ENCODE peak calls at places on chromosome 15, in eight cellular contexts. B is fibroblast of pulmonary artery, A is body of pancreas, E is AG10803, M is neural progenitor cell, Q is SK-N-SH, C is K562, P is hepatocyte. V is an unnamed sample.

GRCh38 chr15:42190370-42190769 is 17.7 kb downstream of the VPS39 start:
- DNase-seq in P (no peak), B (no peak), A (no peak), M (no peak), C (no peak), E (no peak), Q (no peak), V (no peak)

GRCh38 chr15:87619161-87619960 is 637.2 kb downstream of the NTRK3 start:
- DNase-seq in P (peak), C (peak), M (no peak), E (peak), A (no peak), Q (peak), B (peak), V (peak)

GRCh38 chr15:89083246-89083645 is 5.0 kb upstream of the ABHD2 start:
- DNase-seq in E (no peak), B (no peak), P (no peak), C (no peak), Q (no peak), M (no peak), A (no peak), V (no peak)

GRCh38 chr15:95405447-95405846 is 925.1 kb upstream of the NR2F2 start:
- DNase-seq in E (peak), M (no peak), B (peak), P (no peak), Q (no peak), A (no peak), C (no peak), V (peak)

GRCh38 chr15:82062479-82062878 is 16.7 kb upstream of the MEX3B start:
- DNase-seq in P (no peak), Q (no peak), C (no peak), E (no peak), B (no peak), A (no peak), M (no peak), V (no peak)

GRCh38 chr15:36358094-36358961 is 221.1 kb upstream of the CDIN1 start:
- DNase-seq in A (no peak), C (no peak), E (peak), P (no peak), Q (no peak), B (peak), M (no peak), V (peak)

GRCh38 chr15:51132384-51133139 is 37.9 kb upstream of the TNFAIP8L3 start:
- DNase-seq in B (peak), Q (peak), A (peak), E (peak), M (peak), P (peak), C (peak), V (peak)

GRCh38 chr15:56537881-56538280 is 72.9 kb upstream of the MNS1 start:
- DNase-seq in B (no peak), A (peak), M (no peak), P (no peak), C (no peak), E (no peak), Q (no peak), V (no peak)

GRCh38 chr15:44102675-44103254 is 92.3 kb downstream of the FRMD5 start:
- DNase-seq in E (peak), M (peak), B (peak), A (peak), P (peak), Q (no peak), C (no peak), V (peak)

GRCh38 chr15:26838742-26839460 is 28.0 kb upstream of the GABRA5 start:
- DNase-seq in M (peak), E (peak), B (no peak), P (peak), A (peak), C (peak), Q (peak), V (no peak)

GRCh38 chr15:32849769-32850668 is 132.2 kb downstream of the GREM1 start:
- DNase-seq in A (no peak), B (peak), M (no peak), E (peak), P (no peak), Q (no peak), C (no peak), V (peak)

GRCh38 chr15:75042730-75043508 is 19.5 kb downstream of the PPCDC start:
- DNase-seq in Q (peak), B (peak), P (peak), C (peak), E (peak), M (peak), A (peak), V (peak)

GRCh38 chr15:73941449-73941848 is 15.2 kb downstream of the LOXL1 start:
- DNase-seq in B (no peak), Q (no peak), E (no peak), C (no peak), A (no peak), P (no peak), M (no peak), V (no peak)

GRCh38 chr15:85828026-85828597 is 33.4 kb upstream of the KLHL25 start:
- DNase-seq in M (no peak), Q (no peak), B (no peak), P (no peak), C (no peak), E (no peak), A (no peak), V (no peak)

GRCh38 chr15:92074161-92074560 is 220.7 kb downstream of the SLCO3A1 start:
- DNase-seq in A (no peak), C (no peak), Q (no peak), E (no peak), P (no peak), B (no peak), M (no peak), V (no peak)

GRCh38 chr15:38687340-38687739 is 122.7 kb upstream of the RASGRP1 start:
- DNase-seq in B (no peak), Q (no peak), P (no peak), E (peak), C (no peak), M (no peak), A (no peak), V (peak)

GRCh38 chr15:25933456-25934158 is 70.5 kb upstream of the ATP10A start:
- DNase-seq in Q (peak), M (peak), C (no peak), B (peak), P (peak), E (peak), A (peak), V (peak)

GRCh38 chr15:28896944-28897343 is 11.2 kb downstream of the APBA2 start:
- DNase-seq in P (no peak), B (peak), E (peak), C (no peak), Q (no peak), A (no peak), M (no peak), V (peak)

GRCh38 chr15:92907880-92908279 is 7.8 kb downstream of the CHD2 start:
- DNase-seq in C (no peak), E (peak), Q (no peak), P (peak), M (no peak), B (peak), A (no peak), V (peak)

GRCh38 chr15:42672444-42672843 is 64.5 kb downstream of the CDAN1 start:
- DNase-seq in E (no peak), A (no peak), C (no peak), M (no peak), B (no peak), Q (no peak), P (no peak), V (no peak)

GRCh38 chr15:63805993-63806980 is 27.5 kb downstream of the HERC1 start:
- DNase-seq in P (no peak), B (peak), A (no peak), E (no peak), Q (no peak), C (no peak), M (no peak), V (no peak)

GRCh38 chr15:92098869-92099268 is 245.4 kb downstream of the SLCO3A1 start:
- DNase-seq in B (no peak), A (peak), P (no peak), C (no peak), M (peak), E (peak), Q (peak), V (no peak)

GRCh38 chr15:74168673-74169274 is 4.7 kb upstream of the ISLR start:
- DNase-seq in P (no peak), A (no peak), M (no peak), Q (peak), E (no peak), C (no peak), B (no peak), V (no peak)

GRCh38 chr15:63203451-63204090 is 14.2 kb downstream of the RAB8B start:
- DNase-seq in Q (no peak), A (no peak), B (no peak), C (peak), P (no peak), M (no peak), E (no peak), V (peak)

GRCh38 chr15:37933685-37934084 is 755 bp upstream of the TMCO5A start:
- DNase-seq in P (peak), B (peak), E (peak), M (no peak), Q (no peak), A (no peak), C (no peak), V (peak)

GRCh38 chr15:61888074-61888780 is 172.0 kb downstream of the VPS13C start:
- DNase-seq in Q (no peak), A (no peak), M (no peak), E (peak), P (no peak), C (no peak), B (peak), V (no peak)

GRCh38 chr15:85676332-85676731 is 118.4 kb downstream of the KLHL25 start:
- DNase-seq in M (no peak), P (no peak), B (no peak), Q (no peak), C (no peak), A (no peak), E (no peak), V (no peak)

GRCh38 chr15:52143862-52144261 is 31.3 kb upstream of the BCL2L10 start:
- DNase-seq in C (peak), A (no peak), B (peak), M (no peak), P (peak), E (peak), Q (no peak), V (peak)

GRCh38 chr15:41810651-41811431 is 17.1 kb upstream of the JMJD7 start:
- DNase-seq in P (no peak), M (no peak), E (no peak), A (no peak), B (no peak), Q (no peak), C (no peak), V (no peak)

GRCh38 chr15:88878720-88879184 is 16.6 kb downstream of the HAPLN3 start:
- DNase-seq in P (peak), Q (peak), E (peak), C (peak), A (peak), B (peak), M (peak), V (peak)

GRCh38 chr15:74276560-74276959 is 40.4 kb downstream of the CCDC33 start:
- DNase-seq in A (no peak), C (no peak), M (no peak), Q (no peak), B (no peak), P (no peak), E (no peak), V (no peak)

GRCh38 chr15:41876007-41876406 is 17.8 kb downstream of the SPTBN5 start:
- DNase-seq in A (no peak), Q (no peak), E (no peak), B (no peak), C (no peak), M (no peak), P (no peak), V (no peak)

GRCh38 chr15:73982251-73982962 is 9.7 kb downstream of the STOML1 start:
- DNase-seq in C (no peak), P (peak), E (peak), A (peak), M (no peak), B (peak), Q (no peak), V (peak)

GRCh38 chr15:68259883-68260282 is 17.7 kb upstream of the FEM1B start:
- DNase-seq in M (no peak), P (no peak), A (no peak), B (no peak), E (no peak), C (no peak), Q (no peak), V (no peak)

GRCh38 chr15:81442454-81442853 is 68.4 kb upstream of the TMC3 start:
- DNase-seq in C (no peak), B (no peak), Q (no peak), A (no peak), P (no peak), M (no peak), E (no peak), V (no peak)

GRCh38 chr15:74808073-74808839 is 4.4 kb upstream of the LMAN1L start:
- DNase-seq in P (no peak), A (no peak), E (no peak), Q (no peak), C (no peak), M (no peak), B (no peak), V (no peak)

GRCh38 chr15:93105510-93105909 is 16.5 kb upstream of the RGMA start:
- DNase-seq in E (no peak), P (no peak), C (no peak), Q (no peak), B (no peak), A (no peak), M (no peak), V (no peak)

GRCh38 chr15:71810256-71811035 is at the start of gene NR2E3:
- DNase-seq in P (no peak), A (no peak), C (no peak), M (no peak), Q (peak), E (no peak), B (no peak), V (no peak)

GRCh38 chr15:72809329-72809728 is 25.8 kb upstream of the ADPGK start:
- DNase-seq in E (no peak), A (no peak), M (no peak), C (no peak), P (no peak), B (no peak), Q (no peak), V (no peak)

GRCh38 chr15:35737521-35737920 is 191.6 kb upstream of the DPH6 start:
- DNase-seq in M (no peak), B (peak), E (peak), C (no peak), A (no peak), Q (no peak), P (no peak), V (peak)

GRCh38 chr15:57969355-57969754 is 96.2 kb downstream of the ALDH1A2 start:
- DNase-seq in E (no peak), M (peak), P (no peak), C (no peak), B (peak), A (no peak), Q (no peak), V (peak)
- TF ChIP-seq CTCF in E (peak), M (peak), P (peak), C (peak), B (peak), A (no peak), Q (peak), V (peak)

DNA sequence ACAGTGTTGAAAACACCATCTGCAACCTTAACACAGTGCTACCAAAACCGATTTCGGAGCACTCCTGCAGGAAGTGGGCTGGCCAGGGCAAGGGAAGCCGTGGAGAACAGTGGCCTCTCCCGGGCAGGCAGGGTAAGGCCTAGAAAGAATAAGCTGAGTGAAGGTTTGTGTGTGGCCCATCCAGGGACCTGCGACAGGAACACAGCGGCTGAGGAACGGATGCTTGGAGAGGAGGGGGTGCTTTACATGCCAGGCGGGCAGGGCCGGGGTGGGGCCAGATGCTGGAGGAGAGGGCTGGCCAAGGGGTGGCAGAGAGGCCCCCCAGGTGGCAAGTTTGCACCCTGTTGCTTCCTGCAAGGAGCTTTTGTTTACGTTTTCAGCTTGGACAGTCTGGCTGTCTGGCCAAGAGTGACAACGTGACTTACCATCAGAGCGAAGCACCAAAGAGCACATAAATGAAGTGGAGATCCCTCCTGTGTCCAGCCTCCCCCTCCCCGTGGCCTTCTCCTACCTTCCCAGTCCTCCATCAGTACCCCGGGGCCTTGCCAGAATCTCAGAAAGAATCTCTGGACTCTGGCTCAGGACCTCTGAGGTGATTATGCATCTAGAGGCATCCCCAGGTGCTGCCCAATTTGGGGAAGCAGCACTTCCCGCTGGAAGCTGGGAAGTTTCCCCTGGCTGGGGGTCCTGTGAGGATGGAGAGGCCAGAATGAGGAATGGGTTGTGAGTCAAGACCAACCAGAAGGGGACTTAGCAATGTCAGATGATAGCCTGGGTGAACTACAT is 156.4 kb downstream of the PGPEP1L start:
- DNase-seq in C (peak), Q (peak), A (peak), M (peak), B (peak), E (peak), P (peak), V (peak)
- H3K4me3 ChIP-seq in C (no peak), Q (peak), A (no peak), M (peak), B (peak), E (peak), P (no peak), V (peak)

DNA sequence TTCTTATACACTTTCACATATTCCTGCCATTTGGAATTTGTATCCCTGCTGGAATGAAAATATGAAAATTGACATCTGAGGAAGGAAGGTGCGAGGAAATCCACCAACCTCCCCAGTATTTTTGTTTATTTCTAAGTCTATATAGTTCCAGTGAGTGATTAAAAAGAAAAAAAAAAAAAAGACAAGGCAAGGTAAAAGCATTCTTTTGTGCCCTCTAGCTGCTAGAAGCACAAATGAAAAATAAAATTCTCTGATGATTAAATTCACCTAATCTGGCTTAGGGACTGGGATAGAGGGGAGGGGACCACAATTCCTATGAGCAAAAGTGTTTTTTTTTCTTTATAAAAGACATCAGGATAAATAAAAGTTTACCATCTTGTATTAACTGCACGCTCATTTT is 370.9 kb downstream of the NR2F2 start:
- DNase-seq in B (no peak), M (no peak), E (no peak), P (no peak), A (no peak), C (no peak), Q (no peak), V (no peak)
- TF ChIP-seq CTCF in B (no peak), M (no peak), E (no peak), P (peak), A (no peak), C (no peak), Q (no peak), V (no peak)

GRCh38 chr15:40323953-40324937 is 753 bp downstream of the INAFM2 start:
- DNase-seq in B (no peak), M (peak), A (peak), E (no peak), Q (peak), P (no peak), C (peak), V (no peak)

GRCh38 chr15:40323239-40323952 is at the start of gene INAFM2:
- DNase-seq in P (peak), E (peak), M (peak), A (peak), C (peak), Q (peak), B (peak), V (peak)

GRCh38 chr15:40325188-40325587 is 1.7 kb downstream of the INAFM2 start:
- DNase-seq in M (no peak), E (no peak), A (no peak), P (no peak), Q (no peak), B (no peak), C (no peak), V (peak)

GRCh38 chr15:40327338-40327917 is 3.9 kb downstream of the INAFM2 start:
- DNase-seq in Q (no peak), C (no peak), P (no peak), B (no peak), E (no peak), A (no peak), M (peak), V (no peak)

DNA sequence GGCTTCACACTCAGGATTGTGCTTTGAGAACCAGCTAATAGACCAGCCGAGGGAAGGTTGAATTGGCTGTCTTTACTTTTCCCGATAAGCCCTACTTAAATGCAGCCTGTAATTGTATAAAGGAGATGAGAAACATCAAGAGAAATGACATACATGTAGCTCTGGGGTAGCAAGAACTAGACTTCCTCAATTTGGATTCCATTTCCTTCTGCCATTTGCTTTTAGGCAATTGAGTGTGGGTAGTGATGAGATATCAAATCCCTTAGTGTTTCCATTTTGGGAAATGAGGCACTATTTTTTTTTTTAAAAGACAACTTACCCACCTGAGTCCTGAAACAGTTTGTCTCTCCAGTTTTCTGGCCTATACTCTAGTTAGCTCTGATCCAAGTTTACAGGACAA is 2.2 kb downstream of the INAFM2 start:
- DNase-seq in A (no peak), Q (no peak), M (no peak), C (no peak), P (no peak), E (no peak), B (no peak), V (no peak)
- H3K4me3 ChIP-seq in A (no peak), Q (no peak), M (no peak), C (no peak), P (no peak), E (peak), B (peak), V (no peak)

DNA sequence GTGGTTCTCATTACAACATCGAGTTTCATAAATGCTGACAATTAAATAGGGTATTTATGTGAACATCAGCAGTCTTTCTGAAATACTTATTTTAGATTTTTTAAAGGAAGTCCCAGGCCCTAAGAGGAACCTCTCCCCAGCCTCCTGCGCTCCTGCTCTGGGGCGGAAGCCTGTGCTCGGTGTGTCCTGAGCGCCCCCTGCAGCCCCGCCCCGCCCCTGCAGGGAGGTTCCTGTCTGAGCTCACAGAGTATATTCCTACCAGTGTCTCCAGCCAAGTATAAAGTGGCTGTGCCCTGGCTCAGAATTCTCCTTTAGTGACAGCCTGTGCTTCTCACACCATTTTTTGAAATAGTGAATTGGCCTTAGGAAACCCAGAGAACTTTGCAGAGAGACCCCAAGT is 567.9 kb downstream of the GOLGA6L6 start:
- DNase-seq in C (peak), Q (peak), P (no peak), A (no peak), M (no peak), B (no peak), E (no peak), V (no peak)
- TF ChIP-seq CTCF in C (no peak), Q (peak), P (no peak), A (no peak), M (no peak), B (no peak), E (no peak), V (no peak)

GRCh38 chr15:90869140-90869541 is 753 bp downstream of the FURIN start:
- DNase-seq in B (no peak), A (no peak), P (no peak), E (no peak), C (no peak), Q (no peak), M (no peak), V (no peak)
- H3K4me3 ChIP-seq in B (no peak), A (no peak), P (no peak), E (no peak), C (peak), Q (no peak), M (no peak), V (no peak)